ENCODE peak calls at places on chromosome 1, in four cellular contexts. One of them, this sample, is unnamed.

GRCh38 chr1:228073870-228074545 is 8.5 kb upstream of the ARF1 start:
- DNase-seq in HCT116: no peak
- DNase-seq in H1: no peak
- DNase-seq in K562: peak; percentile 62
- DNase-seq in this sample: no peak

GRCh38 chr1:21277178-21277577 is 13.1 kb downstream of the ECE1 start:
- DNase-seq in K562: no peak
- DNase-seq in HCT116: no peak
- DNase-seq in H1: no peak
- DNase-seq in this sample: no peak

GRCh38 chr1:93649231-93649630 is 32.4 kb downstream of the BCAR3 start:
- DNase-seq in H1: no peak
- DNase-seq in K562: no peak
- DNase-seq in HCT116: no peak
- DNase-seq in this sample: no peak

GRCh38 chr1:40857737-40858136 is 4.4 kb downstream of the CITED4 start:
- DNase-seq in H1: no peak
- DNase-seq in K562: no peak
- DNase-seq in HCT116: no peak
- DNase-seq in this sample: no peak

GRCh38 chr1:34985063-34985770 is at the start of gene TMEM35B:
- DNase-seq in H1: no peak
- DNase-seq in K562: peak; percentile 80
- DNase-seq in HCT116: no peak
- DNase-seq in this sample: no peak

GRCh38 chr1:28512058-28512611 is 6.3 kb downstream of the RCC1 start:
- DNase-seq in H1: no peak
- DNase-seq in K562: peak; percentile 71
- DNase-seq in HCT116: no peak
- DNase-seq in this sample: no peak

GRCh38 chr1:100785399-100786082 is 66.0 kb downstream of the VCAM1 start:
- DNase-seq in H1: no peak
- DNase-seq in K562: peak; percentile 88
- DNase-seq in HCT116: no peak
- DNase-seq in this sample: no peak

GRCh38 chr1:192626366-192627179 is 9.4 kb upstream of the RGS13 start:
- DNase-seq in HCT116: no peak
- DNase-seq in H1: no peak
- DNase-seq in K562: no peak
- DNase-seq in this sample: peak; percentile 66

GRCh38 chr1:56758135-56758534 is 61.1 kb downstream of the FYB2 start:
- DNase-seq in HCT116: peak; percentile 10
- DNase-seq in H1: peak; percentile 21
- DNase-seq in K562: peak; percentile 1
- DNase-seq in this sample: no peak

GRCh38 chr1:54397980-54398379 is 8.2 kb downstream of the SSBP3 start:
- DNase-seq in H1: no peak
- DNase-seq in K562: no peak
- DNase-seq in HCT116: no peak
- DNase-seq in this sample: no peak

GRCh38 chr1:201044119-201044518 is 20.6 kb upstream of the KIF21B start:
- DNase-seq in HCT116: no peak
- DNase-seq in H1: no peak
- DNase-seq in K562: no peak
- DNase-seq in this sample: no peak

GRCh38 chr1:22171951-22172715 is 29.2 kb upstream of the WNT4 start:
- DNase-seq in H1: peak; percentile 15
- DNase-seq in K562: no peak
- DNase-seq in HCT116: no peak
- DNase-seq in this sample: no peak

GRCh38 chr1:244083544-244083943 is 32.5 kb downstream of the ZBTB18 start:
- DNase-seq in HCT116: no peak
- DNase-seq in K562: no peak
- DNase-seq in H1: no peak
- DNase-seq in this sample: no peak

GRCh38 chr1:212721388-212722247 is 22.0 kb upstream of the BATF3 start:
- DNase-seq in K562: peak; percentile 64
- DNase-seq in HCT116: no peak
- DNase-seq in H1: no peak
- DNase-seq in this sample: no peak
- TF ChIP-seq EGR1 in K562: no peak
- TF ChIP-seq EGR1 in HCT116: no peak
- TF ChIP-seq EGR1 in H1: no peak
- TF ChIP-seq EGR1 in this sample: no peak

DNA sequence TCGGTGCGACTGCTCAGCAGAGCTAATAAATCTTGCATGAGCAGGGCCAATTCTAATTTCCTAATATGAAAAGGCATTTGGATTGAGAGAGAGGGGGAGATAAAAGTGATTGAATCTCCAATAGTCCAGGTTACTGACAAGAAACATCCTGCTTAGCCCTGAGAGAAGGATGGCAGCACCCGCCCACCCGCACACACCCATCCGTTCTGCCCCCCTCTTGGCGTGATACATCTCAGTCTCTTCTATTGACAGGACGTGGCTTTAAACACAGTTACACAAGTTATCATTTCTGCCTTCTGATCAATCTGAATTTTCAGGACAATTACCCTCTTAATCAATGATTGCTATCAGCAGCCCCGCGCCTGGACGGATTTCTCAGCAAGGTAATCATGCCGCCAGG is 50.9 kb downstream of the DMAP1 start:
- DNase-seq in HCT116: no peak
- DNase-seq in H1: no peak
- DNase-seq in K562: no peak
- DNase-seq in this sample: no peak
- TF ChIP-seq EGR1 in HCT116: no peak
- TF ChIP-seq EGR1 in H1: no peak
- TF ChIP-seq EGR1 in K562: no peak
- TF ChIP-seq EGR1 in this sample: no peak

DNA sequence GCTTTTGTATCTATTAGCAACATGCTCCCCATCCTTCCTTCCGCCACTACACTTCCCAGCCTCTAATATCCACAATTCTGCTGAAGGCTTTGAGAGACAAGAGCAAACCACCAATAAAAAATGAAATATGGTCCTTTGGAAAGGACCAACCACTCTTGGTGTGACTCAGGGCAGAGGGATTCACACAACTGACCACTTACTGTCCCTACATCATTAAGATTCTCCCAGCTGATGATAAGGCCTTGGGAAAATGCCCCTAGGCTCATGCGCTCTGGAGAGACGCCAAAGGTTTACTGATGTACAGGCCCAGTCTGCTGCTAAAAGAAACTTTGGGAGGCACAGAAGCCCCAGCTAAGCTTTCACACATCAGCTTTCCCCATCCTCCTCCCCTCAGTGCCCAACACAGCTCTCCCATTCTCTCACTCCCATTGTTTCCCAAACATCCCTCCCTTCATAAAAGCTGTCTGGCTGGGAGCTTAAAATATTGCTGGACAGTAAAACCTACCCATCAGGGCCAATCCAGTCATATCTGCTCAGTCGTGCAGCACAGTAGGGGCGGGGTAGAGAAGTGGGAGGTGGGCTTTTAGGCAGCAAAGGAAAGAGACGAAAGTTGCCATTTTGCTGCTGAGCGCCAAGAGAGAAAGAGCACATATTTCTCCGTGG is at the start of gene GJA8:
- DNase-seq in HCT116: no peak
- DNase-seq in H1: no peak
- DNase-seq in K562: no peak
- DNase-seq in this sample: no peak
- TF ChIP-seq EGR1 in HCT116: no peak
- TF ChIP-seq EGR1 in H1: no peak
- TF ChIP-seq EGR1 in K562: no peak
- TF ChIP-seq EGR1 in this sample: no peak

DNA sequence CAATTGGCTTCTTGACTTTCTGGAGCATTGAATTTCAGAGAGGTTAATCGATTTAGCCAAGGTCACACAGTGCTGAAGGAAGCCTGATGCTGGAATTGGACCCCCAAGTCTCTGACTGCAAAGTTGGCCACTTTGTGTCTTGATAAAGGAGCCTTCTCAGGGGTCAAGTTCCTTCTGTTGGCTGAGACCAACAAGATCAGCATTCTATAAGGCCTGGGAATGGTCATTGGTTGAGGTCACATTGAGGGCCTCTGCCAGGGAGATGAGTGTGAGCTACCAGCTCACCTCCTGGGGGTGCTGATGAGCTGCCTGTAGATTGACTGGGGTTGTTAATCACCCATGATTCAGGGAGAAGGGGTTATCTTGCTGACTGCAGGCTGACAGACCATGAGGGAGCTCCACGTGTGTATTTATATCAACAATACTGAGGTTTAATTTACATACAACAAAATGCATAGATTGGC is 54.5 kb downstream of the RPS6KA1 start:
- DNase-seq in HCT116: peak; percentile 24
- DNase-seq in H1: peak; percentile 10
- DNase-seq in K562: peak; percentile 90
- DNase-seq in this sample: no peak
- TF ChIP-seq EGR1 in HCT116: no peak
- TF ChIP-seq EGR1 in H1: no peak
- TF ChIP-seq EGR1 in K562: no peak
- TF ChIP-seq EGR1 in this sample: no peak

GRCh38 chr1:23395849-23396248 is 26.2 kb upstream of the ZNF436 start:
- DNase-seq in HCT116: no peak
- DNase-seq in H1: no peak
- DNase-seq in K562: no peak
- DNase-seq in this sample: no peak
- TF ChIP-seq EGR1 in HCT116: no peak
- TF ChIP-seq EGR1 in H1: no peak
- TF ChIP-seq EGR1 in K562: no peak
- TF ChIP-seq EGR1 in this sample: no peak

DNA sequence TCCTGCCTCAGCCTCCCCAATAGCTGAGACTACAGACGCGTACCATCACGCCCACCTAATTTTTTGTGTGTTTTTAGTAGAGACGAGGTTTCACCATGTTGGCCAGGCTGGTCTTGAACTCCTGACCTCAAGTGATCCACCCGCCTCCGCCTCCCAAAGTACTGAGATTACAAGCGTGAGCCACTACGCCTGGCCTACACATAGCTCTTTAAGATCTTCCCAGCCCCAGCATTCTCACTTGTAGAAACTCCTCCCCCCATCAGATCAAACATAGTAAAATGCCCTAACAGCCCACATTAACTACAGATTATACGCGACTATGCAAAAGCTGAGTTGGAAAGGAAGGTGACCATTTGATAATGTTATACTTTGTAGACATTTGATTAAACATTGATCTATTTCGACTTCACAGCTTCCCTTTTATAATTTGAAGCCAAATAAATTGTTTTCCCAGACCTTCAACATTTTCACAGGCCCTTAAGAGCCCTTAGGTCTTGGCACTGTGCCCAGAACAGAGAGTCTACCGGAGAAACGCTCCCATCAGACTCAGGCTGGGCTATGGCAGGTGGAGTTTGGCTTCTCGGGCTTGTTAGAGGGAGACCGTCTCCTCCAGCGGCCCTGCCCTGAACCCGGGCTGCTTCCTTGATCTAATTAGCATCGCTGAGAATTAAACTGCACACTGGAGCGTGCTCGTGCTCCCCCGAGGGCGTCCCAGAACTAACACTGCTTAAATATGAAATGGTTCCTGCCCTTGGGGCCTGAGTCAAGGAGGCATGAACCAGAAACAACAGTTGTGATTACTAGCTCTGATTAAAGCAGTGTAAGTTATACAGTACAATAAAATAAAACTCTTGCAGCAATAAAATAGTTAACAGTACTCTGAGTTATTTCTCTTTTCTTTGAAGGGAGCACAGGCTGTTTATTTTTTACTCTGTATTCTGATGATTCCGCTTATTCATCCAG is 634.5 kb downstream of the MATN1 start:
- DNase-seq in H1: no peak
- DNase-seq in K562: peak; percentile 13
- DNase-seq in HCT116: no peak
- DNase-seq in this sample: no peak
- TF ChIP-seq EGR1 in H1: no peak
- TF ChIP-seq EGR1 in K562: no peak
- TF ChIP-seq EGR1 in HCT116: no peak
- TF ChIP-seq EGR1 in this sample: no peak

GRCh38 chr1:222416001-222416791 is 131.7 kb downstream of the HHIPL2 start:
- DNase-seq in HCT116: no peak
- DNase-seq in K562: no peak
- DNase-seq in H1: no peak
- DNase-seq in this sample: no peak
- TF ChIP-seq EGR1 in HCT116: no peak
- TF ChIP-seq EGR1 in K562: no peak
- TF ChIP-seq EGR1 in H1: no peak
- TF ChIP-seq EGR1 in this sample: no peak

DNA sequence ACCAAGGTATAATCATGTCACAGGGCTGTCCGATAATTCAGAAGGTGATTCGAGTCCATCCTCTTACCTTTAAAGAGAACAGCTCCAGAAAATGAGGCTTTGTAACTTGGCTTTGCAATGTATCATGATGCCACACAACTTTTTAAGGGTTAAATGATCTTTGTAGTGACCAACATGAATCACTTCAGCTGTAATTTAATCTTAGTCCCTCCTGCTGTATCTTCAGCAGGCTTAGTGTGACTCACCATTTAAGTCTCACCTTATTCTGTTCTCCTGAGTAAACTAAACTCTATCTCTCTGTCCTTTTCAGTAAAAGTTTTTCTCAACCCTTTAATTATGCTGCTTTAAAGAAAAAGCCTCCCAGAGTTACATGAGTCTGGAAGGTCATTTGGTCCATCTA is 1.9 kb upstream of the HIVEP3 start:
- DNase-seq in K562: no peak
- DNase-seq in HCT116: no peak
- DNase-seq in H1: no peak
- DNase-seq in this sample: no peak
- TF ChIP-seq EGR1 in K562: no peak
- TF ChIP-seq EGR1 in HCT116: no peak
- TF ChIP-seq EGR1 in H1: no peak
- TF ChIP-seq EGR1 in this sample: no peak

GRCh38 chr1:8653878-8654277 is 163.6 kb downstream of the RERE start:
- DNase-seq in K562: no peak
- DNase-seq in H1: no peak
- DNase-seq in HCT116: no peak
- DNase-seq in this sample: no peak
- TF ChIP-seq EGR1 in K562: no peak
- TF ChIP-seq EGR1 in H1: no peak
- TF ChIP-seq EGR1 in HCT116: no peak
- TF ChIP-seq EGR1 in this sample: no peak

DNA sequence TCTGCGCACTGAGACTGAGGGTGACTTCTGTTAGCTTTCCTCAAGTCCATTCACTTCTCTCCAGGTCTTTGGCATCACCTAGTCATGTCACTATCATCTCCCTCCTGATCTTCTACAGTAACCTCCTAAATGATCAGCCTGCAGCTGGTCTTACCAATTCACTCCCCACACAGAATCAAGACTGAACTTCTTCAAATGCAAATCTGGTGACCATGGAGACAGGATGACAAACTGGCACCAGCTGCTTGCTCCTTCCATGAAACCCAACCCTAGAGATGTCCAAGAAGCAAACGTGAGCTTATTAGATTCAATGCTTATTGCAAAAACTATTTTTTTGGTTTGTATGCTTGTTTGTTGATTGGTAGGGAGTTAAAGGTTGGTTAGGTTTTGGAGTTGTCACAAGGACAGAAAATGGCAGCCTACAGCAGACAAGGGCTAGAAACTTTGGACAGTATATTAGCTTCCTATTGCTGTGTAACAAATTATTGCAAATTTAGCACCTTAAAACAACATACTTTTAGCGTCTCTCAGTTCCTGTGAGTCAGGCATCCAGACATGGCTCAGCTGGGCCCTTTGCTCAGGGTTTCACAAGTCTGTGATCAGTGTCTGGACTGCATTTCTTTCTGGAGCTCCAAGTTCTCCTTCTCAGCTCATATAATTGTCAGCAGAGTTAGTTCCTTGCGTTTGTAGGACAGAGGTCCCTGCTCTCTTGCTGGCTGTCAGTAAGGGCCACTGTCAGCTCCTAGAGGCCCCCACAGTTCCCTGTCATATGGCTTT is 53.3 kb upstream of the GJA8 start:
- DNase-seq in HCT116: no peak
- DNase-seq in K562: no peak
- DNase-seq in H1: no peak
- DNase-seq in this sample: no peak
- TF ChIP-seq EGR1 in HCT116: no peak
- TF ChIP-seq EGR1 in K562: no peak
- TF ChIP-seq EGR1 in H1: no peak
- TF ChIP-seq EGR1 in this sample: no peak